ENCODE peak calls at places on chromosome 12, in four cellular contexts. One of them, this sample, is unnamed.

GRCh38 chr12:104677441-104678089 is 220.8 kb downstream of the CHST11 start:
- DNase-seq in transverse colon: no peak
- DNase-seq in breast epithelium: no peak
- DNase-seq in upper lobe of left lung: no peak
- DNase-seq in this sample: no peak

GRCh38 chr12:20415013-20415412 is 46.7 kb downstream of the PDE3A start:
- DNase-seq in transverse colon: no peak
- DNase-seq in upper lobe of left lung: no peak
- DNase-seq in breast epithelium: no peak
- DNase-seq in this sample: no peak

GRCh38 chr12:50240792-50241114 is 42.6 kb downstream of the LIMA1 start:
- DNase-seq in breast epithelium: no peak
- DNase-seq in upper lobe of left lung: no peak
- DNase-seq in transverse colon: no peak
- DNase-seq in this sample: no peak

GRCh38 chr12:77152623-77153193 is 87.3 kb upstream of the E2F7 start:
- DNase-seq in transverse colon: no peak
- DNase-seq in upper lobe of left lung: no peak
- DNase-seq in breast epithelium: no peak
- DNase-seq in this sample: no peak

GRCh38 chr12:1890119-1890703 is 28.2 kb downstream of the CACNA2D4 start:
- DNase-seq in upper lobe of left lung: peak; percentile 33
- DNase-seq in transverse colon: no peak
- DNase-seq in breast epithelium: no peak
- DNase-seq in this sample: no peak

GRCh38 chr12:103495783-103496456 is at the start of gene C12orf42:
- DNase-seq in breast epithelium: no peak
- DNase-seq in upper lobe of left lung: peak; percentile 87
- DNase-seq in transverse colon: peak; percentile 21
- DNase-seq in this sample: no peak

GRCh38 chr12:102816816-102817434 is 100.1 kb downstream of the PAH start:
- DNase-seq in upper lobe of left lung: no peak
- DNase-seq in breast epithelium: no peak
- DNase-seq in transverse colon: no peak
- DNase-seq in this sample: no peak

GRCh38 chr12:29562167-29562776 is 64.8 kb upstream of the OVCH1 start:
- DNase-seq in breast epithelium: no peak
- DNase-seq in transverse colon: no peak
- DNase-seq in upper lobe of left lung: no peak
- DNase-seq in this sample: no peak

GRCh38 chr12:103966736-103967135 is 1.1 kb downstream of the TDG start:
- DNase-seq in breast epithelium: no peak
- DNase-seq in upper lobe of left lung: no peak
- DNase-seq in transverse colon: no peak
- DNase-seq in this sample: no peak

GRCh38 chr12:68824131-68824530 is 16.2 kb downstream of the MDM2 start:
- DNase-seq in breast epithelium: no peak
- DNase-seq in upper lobe of left lung: peak; percentile 60
- DNase-seq in transverse colon: no peak
- DNase-seq in this sample: no peak

GRCh38 chr12:105385141-105385540 is 54.6 kb downstream of the C12orf75 start:
- DNase-seq in transverse colon: no peak
- DNase-seq in upper lobe of left lung: no peak
- DNase-seq in breast epithelium: no peak
- DNase-seq in this sample: no peak

GRCh38 chr12:56684745-56685369 is 3.2 kb downstream of the PTGES3 start:
- DNase-seq in upper lobe of left lung: no peak
- DNase-seq in transverse colon: no peak
- DNase-seq in breast epithelium: peak; percentile 19
- DNase-seq in this sample: no peak

GRCh38 chr12:74977832-74978481 is 231.7 kb downstream of the KCNC2 start:
- DNase-seq in upper lobe of left lung: no peak
- DNase-seq in transverse colon: no peak
- DNase-seq in breast epithelium: no peak
- DNase-seq in this sample: no peak

GRCh38 chr12:92404259-92404894 is 258.7 kb upstream of the BTG1 start:
- DNase-seq in breast epithelium: no peak
- DNase-seq in upper lobe of left lung: no peak
- DNase-seq in transverse colon: no peak
- DNase-seq in this sample: no peak

GRCh38 chr12:115998119-115998633 is 279.3 kb downstream of the MED13L start:
- DNase-seq in breast epithelium: no peak
- DNase-seq in upper lobe of left lung: no peak
- DNase-seq in transverse colon: peak; percentile 14
- DNase-seq in this sample: no peak

GRCh38 chr12:3122841-3123678 is 45.9 kb downstream of the TSPAN9 start:
- DNase-seq in upper lobe of left lung: no peak
- DNase-seq in breast epithelium: no peak
- DNase-seq in transverse colon: no peak
- DNase-seq in this sample: no peak

GRCh38 chr12:17302001-17302400 is 696.0 kb upstream of the LMO3 start:
- DNase-seq in breast epithelium: no peak
- DNase-seq in transverse colon: no peak
- DNase-seq in upper lobe of left lung: no peak
- DNase-seq in this sample: no peak

GRCh38 chr12:17301544-17301943 is 695.6 kb upstream of the LMO3 start:
- DNase-seq in breast epithelium: no peak
- DNase-seq in transverse colon: no peak
- DNase-seq in upper lobe of left lung: no peak
- DNase-seq in this sample: no peak

DNA sequence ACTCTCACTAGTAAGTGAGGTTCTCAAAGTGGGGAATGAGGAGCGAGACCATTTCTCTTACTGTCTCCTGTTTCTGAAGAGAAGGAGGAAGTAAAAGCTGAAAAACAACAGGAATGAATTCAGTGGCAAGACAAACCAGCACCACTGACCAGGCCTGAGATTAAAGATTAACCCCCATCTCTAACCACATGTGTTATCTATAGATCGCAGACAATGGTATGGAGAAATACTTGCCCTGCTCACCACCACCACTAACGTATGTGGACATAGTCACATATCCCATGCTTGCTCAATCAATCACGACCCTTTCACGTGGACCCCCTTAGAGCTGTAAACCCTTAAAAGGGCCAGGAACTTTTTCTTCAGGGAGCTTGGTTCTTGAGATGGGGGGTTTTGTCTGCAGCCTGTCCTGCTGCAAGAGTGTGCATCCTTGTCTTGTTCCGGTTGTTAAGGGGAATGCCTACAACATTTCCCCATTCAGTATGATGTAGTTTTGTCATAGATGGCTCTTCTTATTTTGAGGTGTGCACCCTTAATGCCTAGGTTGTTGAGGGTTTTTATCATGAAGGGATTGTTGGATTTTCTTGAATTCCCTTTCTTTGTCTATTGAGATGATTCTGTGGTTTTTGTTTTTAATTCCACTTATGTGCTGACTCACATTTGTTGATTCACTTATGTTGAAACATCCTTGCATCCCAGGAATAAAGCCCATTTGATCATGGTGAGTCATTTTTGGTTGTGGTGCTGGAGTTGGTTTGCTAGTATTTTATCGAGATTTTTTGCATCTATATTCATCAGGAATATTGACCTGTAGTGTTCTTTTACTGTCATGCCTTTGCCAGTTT is 698.8 kb upstream of the LMO3 start:
- DNase-seq in breast epithelium: no peak
- DNase-seq in upper lobe of left lung: no peak
- DNase-seq in transverse colon: no peak
- DNase-seq in this sample: no peak
- TF ChIP-seq POLR2AphosphoS5 in breast epithelium: no peak
- TF ChIP-seq POLR2AphosphoS5 in upper lobe of left lung: no peak
- TF ChIP-seq POLR2AphosphoS5 in transverse colon: no peak
- TF ChIP-seq POLR2AphosphoS5 in this sample: no peak

GRCh38 chr12:70607107-70607506 is 30.1 kb downstream of the PTPRB start:
- DNase-seq in transverse colon: no peak
- DNase-seq in breast epithelium: no peak
- DNase-seq in upper lobe of left lung: no peak
- DNase-seq in this sample: no peak

GRCh38 chr12:70608184-70608583 is 29.0 kb downstream of the PTPRB start:
- DNase-seq in transverse colon: no peak
- DNase-seq in upper lobe of left lung: no peak
- DNase-seq in breast epithelium: no peak
- DNase-seq in this sample: no peak

GRCh38 chr12:70609203-70609602 is 28.0 kb downstream of the PTPRB start:
- DNase-seq in transverse colon: no peak
- DNase-seq in breast epithelium: no peak
- DNase-seq in upper lobe of left lung: no peak
- DNase-seq in this sample: no peak

GRCh38 chr12:70606001-70606400 is 31.2 kb downstream of the PTPRB start:
- DNase-seq in breast epithelium: no peak
- DNase-seq in transverse colon: no peak
- DNase-seq in upper lobe of left lung: no peak
- DNase-seq in this sample: no peak

GRCh38 chr12:70609739-70610491 is 27.3 kb downstream of the PTPRB start:
- DNase-seq in upper lobe of left lung: peak; percentile 89
- DNase-seq in transverse colon: peak; percentile 74
- DNase-seq in breast epithelium: no peak
- DNase-seq in this sample: no peak
- H3K4me3 ChIP-seq in upper lobe of left lung: peak overlapping the region; percentile 56
- H3K4me3 ChIP-seq in transverse colon: peak overlapping the region; percentile 72
- H3K4me3 ChIP-seq in breast epithelium: peak overlapping the region; percentile 47
- H3K4me3 ChIP-seq in this sample: peak overlapping the region; percentile 38

GRCh38 chr12:14678547-14678946 is 17.9 kb downstream of the GUCY2C start:
- DNase-seq in breast epithelium: no peak
- DNase-seq in transverse colon: no peak
- DNase-seq in upper lobe of left lung: no peak
- DNase-seq in this sample: no peak

GRCh38 chr12:14681640-14682039 is 14.8 kb downstream of the GUCY2C start:
- DNase-seq in transverse colon: no peak
- DNase-seq in upper lobe of left lung: no peak
- DNase-seq in breast epithelium: no peak
- DNase-seq in this sample: no peak
- H3K27ac ChIP-seq in transverse colon: no peak overlapping the region
- H3K27ac ChIP-seq in upper lobe of left lung: no peak overlapping the region
- H3K27ac ChIP-seq in breast epithelium: no peak overlapping the region
- H3K27ac ChIP-seq in this sample: no peak overlapping the region

DNA sequence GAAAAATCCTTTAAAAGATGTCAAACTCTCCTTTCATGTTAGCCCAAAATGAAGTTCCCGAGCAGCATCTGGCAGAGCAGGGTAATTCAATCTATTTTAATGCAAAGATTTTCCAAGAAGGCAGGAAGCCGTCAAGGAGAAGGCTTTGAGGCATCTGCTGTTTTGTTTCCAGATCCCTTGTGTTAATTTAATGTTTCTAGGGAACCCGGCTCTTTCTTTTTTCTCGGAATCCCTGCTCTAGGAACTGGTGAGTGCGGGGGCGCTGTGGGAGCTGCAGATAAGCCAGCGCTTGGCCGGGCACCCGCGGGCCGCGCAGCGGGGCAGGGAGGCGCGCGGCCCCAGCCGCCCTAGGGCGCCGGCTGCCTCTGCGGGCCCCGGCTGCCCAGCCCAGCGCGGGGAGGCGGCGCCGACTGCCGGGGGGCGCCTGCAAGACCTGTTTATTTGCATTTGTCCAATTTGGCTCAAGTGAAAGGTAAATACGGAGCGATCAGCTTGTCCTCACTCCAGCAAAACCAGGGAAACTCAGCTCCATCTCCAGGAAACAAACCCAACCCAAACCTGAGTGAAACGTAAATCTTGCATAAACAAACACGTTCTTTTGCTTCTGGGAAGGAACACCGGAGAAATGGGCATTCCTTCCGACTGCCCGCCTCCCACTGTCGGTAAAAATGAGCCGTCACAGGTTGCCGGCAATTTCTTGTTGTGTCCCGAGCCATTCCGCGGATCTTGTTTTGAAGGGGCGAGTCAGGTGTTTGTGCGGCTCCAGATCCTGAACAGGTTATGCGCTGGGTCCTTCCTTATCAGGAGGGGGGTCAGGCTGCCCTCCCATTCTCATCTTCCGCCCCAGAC is 65.1 kb downstream of the CRADD start:
- DNase-seq in upper lobe of left lung: peak; percentile 94
- DNase-seq in breast epithelium: peak; percentile 78
- DNase-seq in transverse colon: peak; percentile 70
- DNase-seq in this sample: no peak
- TF ChIP-seq POLR2AphosphoS5 in upper lobe of left lung: peak; percentile 84
- TF ChIP-seq POLR2AphosphoS5 in breast epithelium: peak; percentile 72
- TF ChIP-seq POLR2AphosphoS5 in transverse colon: peak; percentile 66
- TF ChIP-seq POLR2AphosphoS5 in this sample: peak; percentile 17

GRCh38 chr12:110893956-110894355 is 26.4 kb downstream of the MYL2 start:
- DNase-seq in transverse colon: no peak
- DNase-seq in upper lobe of left lung: no peak
- DNase-seq in breast epithelium: no peak
- DNase-seq in this sample: no peak
- H3K4me3 ChIP-seq in transverse colon: no peak overlapping the region
- H3K4me3 ChIP-seq in upper lobe of left lung: no peak overlapping the region
- H3K4me3 ChIP-seq in breast epithelium: no peak overlapping the region
- H3K4me3 ChIP-seq in this sample: no peak overlapping the region

GRCh38 chr12:120618954-120619615 is 21.3 kb upstream of the CABP1 start:
- DNase-seq in breast epithelium: no peak
- DNase-seq in upper lobe of left lung: no peak
- DNase-seq in transverse colon: no peak
- DNase-seq in this sample: no peak
- H3K27ac ChIP-seq in breast epithelium: no peak overlapping the region
- H3K27ac ChIP-seq in upper lobe of left lung: no peak overlapping the region
- H3K27ac ChIP-seq in transverse colon: no peak overlapping the region
- H3K27ac ChIP-seq in this sample: no peak overlapping the region

GRCh38 chr12:95723693-95724384 is 66.7 kb downstream of the NTN4 start:
- DNase-seq in upper lobe of left lung: no peak
- DNase-seq in breast epithelium: no peak
- DNase-seq in transverse colon: no peak
- DNase-seq in this sample: no peak
- TF ChIP-seq POLR2AphosphoS5 in upper lobe of left lung: no peak
- TF ChIP-seq POLR2AphosphoS5 in breast epithelium: no peak
- TF ChIP-seq POLR2AphosphoS5 in transverse colon: no peak
- TF ChIP-seq POLR2AphosphoS5 in this sample: no peak

DNA sequence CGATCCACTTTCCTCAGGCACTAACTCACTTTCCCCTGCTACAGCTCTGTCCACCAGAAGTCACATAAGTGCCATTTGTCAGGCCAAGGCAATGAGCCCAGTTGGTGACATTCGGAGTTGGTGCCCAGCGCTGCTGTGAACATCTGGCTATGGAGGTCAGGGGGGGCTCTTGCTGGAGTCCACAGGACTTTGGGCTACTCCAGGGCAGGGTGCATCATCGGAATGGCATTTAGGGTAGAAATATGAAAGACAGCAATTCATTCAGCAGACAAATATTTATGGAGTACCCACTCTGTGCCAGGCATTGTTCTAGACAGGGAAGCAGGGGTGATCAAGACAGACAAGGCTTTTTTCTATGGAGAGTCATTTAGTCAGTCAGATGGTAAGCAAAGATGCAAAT is 1.5 kb upstream of the PPP1CC start:
- DNase-seq in breast epithelium: no peak
- DNase-seq in transverse colon: no peak
- DNase-seq in upper lobe of left lung: no peak
- DNase-seq in this sample: no peak
- H3K4me3 ChIP-seq in breast epithelium: no peak overlapping the region
- H3K4me3 ChIP-seq in transverse colon: no peak overlapping the region
- H3K4me3 ChIP-seq in upper lobe of left lung: no peak overlapping the region
- H3K4me3 ChIP-seq in this sample: no peak overlapping the region